ENCODE peak calls at places on chromosomes 12 and 14, in eight cellular contexts. J, E, M, N, X, V, D and H are unnamed samples.

GRCh38 chr12:28710882-28711281 is 438.2 kb upstream of the FAR2 start:
- DNase-seq in V (peak; percentile 92), D (no peak), J (no peak), N (no peak), X (peak; percentile 78), E (no peak), M (no peak), H (no peak)

GRCh38 chr12:3580071-3580749 is 89.2 kb downstream of the PRMT8 start:
- DNase-seq in J (no peak), N (no peak), V (no peak), D (no peak), M (no peak), X (no peak), E (no peak), H (no peak)

GRCh38 chr12:133106253-133106652 is 23.8 kb downstream of the ZNF891 start:
- DNase-seq in M (no peak), N (no peak), X (peak; percentile 5), J (no peak), V (peak; percentile 5), E (no peak), D (no peak), H (no peak)

GRCh38 chr12:52149182-52149641 is 42.6 kb downstream of the KRT80 start:
- DNase-seq in E (no peak), N (no peak), X (peak; percentile 12), D (no peak), J (no peak), V (no peak), M (no peak), H (no peak)

GRCh38 chr12:53695148-53696138 is 19.6 kb upstream of the ATP5MC2 start:
- DNase-seq in M (no peak), E (peak; percentile 68), X (peak; percentile 75), D (no peak), J (peak; percentile 12), N (peak; percentile 25), V (peak; percentile 92), H (peak; percentile 31)

GRCh38 chr12:108671110-108671509 is 37.4 kb upstream of the SELPLG start:
- DNase-seq in X (no peak), V (no peak), D (no peak), J (no peak), M (no peak), N (no peak), E (no peak), H (no peak)

GRCh38 chr12:95739561-95740313 is 50.8 kb downstream of the NTN4 start:
- DNase-seq in X (no peak), E (no peak), N (peak; percentile 62), M (no peak), V (no peak), D (no peak), J (no peak), H (no peak)

GRCh38 chr12:11794751-11795150 is 145.3 kb downstream of the ETV6 start:
- DNase-seq in N (no peak), J (no peak), V (no peak), M (no peak), E (no peak), X (no peak), D (no peak), H (no peak)

GRCh38 chr14:81309511-81309910 is 88.8 kb upstream of the GTF2A1 start:
- DNase-seq in M (no peak), V (no peak), E (no peak), D (no peak), N (no peak), J (no peak), X (no peak), H (no peak)

GRCh38 chr12:110599334-110599733 is 14.6 kb upstream of the TCTN1 start:
- DNase-seq in D (no peak), X (no peak), J (no peak), N (no peak), M (no peak), V (no peak), E (no peak), H (no peak)

GRCh38 chr12:57194253-57194652 is 22.3 kb upstream of the NXPH4 start:
- DNase-seq in X (no peak), N (no peak), D (no peak), E (no peak), V (no peak), J (no peak), M (no peak), H (no peak)

GRCh38 chr12:47602949-47603558 is 102.8 kb downstream of the RPAP3 start:
- DNase-seq in V (no peak), D (no peak), N (no peak), E (no peak), X (no peak), J (no peak), M (no peak), H (no peak)

GRCh38 chr12:91098942-91099341 is 12.4 kb downstream of the LUM start:
- DNase-seq in E (peak; percentile 69), X (peak; percentile 93), V (peak; percentile 92), N (peak; percentile 12), D (peak; percentile 50), J (no peak), M (no peak), H (no peak)

GRCh38 chr14:88468396-88468795 is 82.9 kb downstream of the SPATA7 start:
- DNase-seq in J (no peak), V (peak; percentile 68), N (no peak), M (no peak), D (no peak), E (no peak), X (peak; percentile 80), H (no peak)

GRCh38 chr12:115341442-115341841 is 657.5 kb upstream of the TBX3 start:
- DNase-seq in N (peak; percentile 57), D (peak; percentile 79), M (no peak), V (peak; percentile 97), X (peak; percentile 97), J (no peak), E (peak; percentile 91), H (no peak)

GRCh38 chr14:103392106-103392505 is 6.9 kb downstream of the MARK3 start:
- DNase-seq in N (no peak), X (no peak), D (no peak), E (peak; percentile 3), M (no peak), J (no peak), V (no peak), H (no peak)

GRCh38 chr12:52772188-52772587 is 5.0 kb downstream of the KRT76 start:
- DNase-seq in J (no peak), N (no peak), X (no peak), V (no peak), E (no peak), D (no peak), M (no peak), H (no peak)

GRCh38 chr12:125005652-125006051 is 12.2 kb downstream of the BRI3BP start:
- DNase-seq in E (no peak), J (no peak), V (no peak), N (no peak), X (no peak), M (no peak), D (no peak), H (no peak)

GRCh38 chr12:42868291-42868690 is 278.7 kb upstream of the PRICKLE1 start:
- DNase-seq in D (no peak), J (no peak), E (no peak), V (no peak), X (no peak), N (no peak), M (no peak), H (no peak)

GRCh38 chr14:55578511-55578910 is 1.5 kb upstream of the KTN1 start:
- DNase-seq in M (no peak), J (no peak), N (no peak), V (peak; percentile 45), E (no peak), D (no peak), X (no peak), H (no peak)

GRCh38 chr14:92513204-92513965 is at the start of gene RIN3:
- DNase-seq in X (peak; percentile 74), M (peak; percentile 16), N (no peak), D (peak; percentile 72), V (peak; percentile 84), J (peak; percentile 36), E (no peak), H (no peak)

GRCh38 chr12:80175307-80175930 is 76.1 kb downstream of the OTOGL start:
- DNase-seq in M (no peak), N (no peak), X (no peak), V (peak; percentile 37), J (no peak), D (no peak), E (no peak), H (no peak)
- H3K9me3 ChIP-seq in M (no peaks in the 10 kb centered on the region), N (no peaks in the 10 kb centered on the region), X (no peaks in the 10 kb centered on the region), V (peaks cover 3% of the 10 kb centered on the region), J (no peaks in the 10 kb centered on the region), D (no peaks in the 10 kb centered on the region), E (no peaks in the 10 kb centered on the region), H (no peaks in the 10 kb centered on the region)

GRCh38 chr14:105924951-105925591 is 398.7 kb downstream of the TMEM121 start:
- DNase-seq in J (no peak), X (no peak), V (no peak), M (no peak), D (peak; percentile 35), N (no peak), E (peak; percentile 53), H (no peak)

GRCh38 chr14:105925615-105926414 is 399.4 kb downstream of the TMEM121 start:
- DNase-seq in V (no peak), N (no peak), J (no peak), M (no peak), E (peak; percentile 50), X (no peak), D (peak; percentile 15), H (no peak)

GRCh38 chr14:105927661-105928060 is 401.3 kb downstream of the TMEM121 start:
- DNase-seq in J (no peak), N (no peak), D (peak; percentile 22), X (no peak), M (no peak), E (no peak), V (no peak), H (no peak)

GRCh38 chr14:105926415-105927093 is 400.2 kb downstream of the TMEM121 start:
- DNase-seq in N (peak; percentile 5), J (no peak), V (no peak), E (peak; percentile 60), D (peak; percentile 43), M (no peak), X (no peak), H (no peak)

GRCh38 chr14:105927094-105927475 is 400.7 kb downstream of the TMEM121 start:
- DNase-seq in D (peak; percentile 36), J (no peak), V (no peak), E (peak; percentile 46), M (no peak), N (peak; percentile 5), X (no peak), H (no peak)
- H3K9me3 ChIP-seq in D (no peaks in the 10 kb centered on the region), J (no peaks in the 10 kb centered on the region), V (no peaks in the 10 kb centered on the region), E (no peaks in the 10 kb centered on the region), M (peaks cover 7% of the 10 kb centered on the region), N (no peaks in the 10 kb centered on the region), X (no peaks in the 10 kb centered on the region), H (no peaks in the 10 kb centered on the region)

DNA sequence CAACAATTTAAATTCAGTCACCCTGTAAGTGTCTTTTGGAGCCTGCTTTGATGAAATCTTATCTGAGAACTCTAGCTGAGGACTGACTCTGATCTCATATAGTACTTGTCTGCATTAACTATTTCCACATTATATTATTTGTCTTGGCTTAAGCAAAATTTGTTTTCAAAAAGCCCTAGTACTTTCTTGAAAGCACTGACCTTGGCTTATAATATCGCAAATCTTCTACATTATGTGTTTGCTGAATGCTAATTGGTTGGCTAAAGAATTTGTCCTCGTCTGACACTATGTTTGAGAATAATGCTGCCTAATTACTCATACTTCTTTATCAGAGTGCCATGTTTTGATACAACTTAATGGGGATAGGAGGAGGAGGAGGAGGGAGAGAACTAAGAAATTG is 46.9 kb upstream of the FLRT2 start:
- DNase-seq in N (no peak), M (no peak), D (no peak), X (no peak), E (no peak), V (peak; percentile 22), J (no peak), H (no peak)
- H3K9me3 ChIP-seq in N (no peaks in the 10 kb centered on the region), M (no peaks in the 10 kb centered on the region), D (no peaks in the 10 kb centered on the region), X (no peaks in the 10 kb centered on the region), E (no peaks in the 10 kb centered on the region), V (no peaks in the 10 kb centered on the region), J (no peaks in the 10 kb centered on the region), H (no peaks in the 10 kb centered on the region)

GRCh38 chr12:130436741-130437501 is 99.2 kb downstream of the PIWIL1 start:
- DNase-seq in D (peak; percentile 24), V (no peak), M (no peak), E (peak; percentile 49), N (no peak), J (no peak), X (no peak), H (no peak)
- H3K9me3 ChIP-seq in D (no peaks in the 10 kb centered on the region), V (no peaks in the 10 kb centered on the region), M (no peaks in the 10 kb centered on the region), E (no peaks in the 10 kb centered on the region), N (no peaks in the 10 kb centered on the region), J (no peaks in the 10 kb centered on the region), X (peaks cover 7% of the 10 kb centered on the region), H (no peaks in the 10 kb centered on the region)